ENCODE peak calls at places on chromosome 16, in eight cellular contexts. One of them, this sample, is unnamed.

GRCh38 chr16:56923481-56923880 is 8.5 kb upstream of the HERPUD1 start:
- DNase-seq in activated CD4-positive, alpha-beta memory T cell treated with anti-CD3 and anti-CD28 coated beads for 36 hours: no peak
- DNase-seq in COR-L47: no peak
- DNase-seq in hypothalamus: no peak
- DNase-seq in stimulated activated CD4-positive, alpha-beta T cell treated with anti-CD3 and anti-CD28 coated beads, TNF-alpha, amount 100 ng/mL, for 1 hour: no peak
- DNase-seq in progenitor cell of endocrine pancreas: no peak
- DNase-seq in cardiac muscle cell: peak
- DNase-seq in dorsolateral prefrontal cortex: no peak
- DNase-seq in this sample: no peak

GRCh38 chr16:87626401-87626800 is 24.1 kb downstream of the JPH3 start:
- DNase-seq in dorsolateral prefrontal cortex: no peak
- DNase-seq in activated CD4-positive, alpha-beta memory T cell treated with anti-CD3 and anti-CD28 coated beads for 36 hours: no peak
- DNase-seq in cardiac muscle cell: no peak
- DNase-seq in COR-L47: no peak
- DNase-seq in hypothalamus: no peak
- DNase-seq in progenitor cell of endocrine pancreas: no peak
- DNase-seq in stimulated activated CD4-positive, alpha-beta T cell treated with anti-CD3 and anti-CD28 coated beads, TNF-alpha, amount 100 ng/mL, for 1 hour: no peak
- DNase-seq in this sample: no peak

GRCh38 chr16:3606441-3606840 is 5.0 kb downstream of the SLX4 start:
- DNase-seq in dorsolateral prefrontal cortex: no peak
- DNase-seq in COR-L47: no peak
- DNase-seq in hypothalamus: no peak
- DNase-seq in progenitor cell of endocrine pancreas: no peak
- DNase-seq in stimulated activated CD4-positive, alpha-beta T cell treated with anti-CD3 and anti-CD28 coated beads, TNF-alpha, amount 100 ng/mL, for 1 hour: no peak
- DNase-seq in cardiac muscle cell: no peak
- DNase-seq in activated CD4-positive, alpha-beta memory T cell treated with anti-CD3 and anti-CD28 coated beads for 36 hours: no peak
- DNase-seq in this sample: no peak

GRCh38 chr16:66619534-66620418 is 15.3 kb downstream of the CMTM3 start:
- DNase-seq in COR-L47: no peak
- DNase-seq in stimulated activated CD4-positive, alpha-beta T cell treated with anti-CD3 and anti-CD28 coated beads, TNF-alpha, amount 100 ng/mL, for 1 hour: no peak
- DNase-seq in activated CD4-positive, alpha-beta memory T cell treated with anti-CD3 and anti-CD28 coated beads for 36 hours: no peak
- DNase-seq in dorsolateral prefrontal cortex: no peak
- DNase-seq in cardiac muscle cell: peak
- DNase-seq in progenitor cell of endocrine pancreas: no peak
- DNase-seq in hypothalamus: no peak
- DNase-seq in this sample: no peak

GRCh38 chr16:67860589-67861398 is 12.1 kb upstream of the EDC4 start:
- DNase-seq in COR-L47: no peak
- DNase-seq in progenitor cell of endocrine pancreas: no peak
- DNase-seq in cardiac muscle cell: no peak
- DNase-seq in hypothalamus: no peak
- DNase-seq in stimulated activated CD4-positive, alpha-beta T cell treated with anti-CD3 and anti-CD28 coated beads, TNF-alpha, amount 100 ng/mL, for 1 hour: no peak
- DNase-seq in dorsolateral prefrontal cortex: no peak
- DNase-seq in activated CD4-positive, alpha-beta memory T cell treated with anti-CD3 and anti-CD28 coated beads for 36 hours: no peak
- DNase-seq in this sample: no peak

GRCh38 chr16:23182675-23183485 is at the start of gene SCNN1G:
- DNase-seq in progenitor cell of endocrine pancreas: peak
- DNase-seq in stimulated activated CD4-positive, alpha-beta T cell treated with anti-CD3 and anti-CD28 coated beads, TNF-alpha, amount 100 ng/mL, for 1 hour: no peak
- DNase-seq in hypothalamus: no peak
- DNase-seq in dorsolateral prefrontal cortex: no peak
- DNase-seq in COR-L47: no peak
- DNase-seq in cardiac muscle cell: no peak
- DNase-seq in activated CD4-positive, alpha-beta memory T cell treated with anti-CD3 and anti-CD28 coated beads for 36 hours: peak
- DNase-seq in this sample: no peak

GRCh38 chr16:15843635-15844279 is 13.1 kb downstream of the MYH11 start:
- DNase-seq in activated CD4-positive, alpha-beta memory T cell treated with anti-CD3 and anti-CD28 coated beads for 36 hours: no peak
- DNase-seq in COR-L47: no peak
- DNase-seq in stimulated activated CD4-positive, alpha-beta T cell treated with anti-CD3 and anti-CD28 coated beads, TNF-alpha, amount 100 ng/mL, for 1 hour: no peak
- DNase-seq in dorsolateral prefrontal cortex: no peak
- DNase-seq in hypothalamus: no peak
- DNase-seq in progenitor cell of endocrine pancreas: no peak
- DNase-seq in cardiac muscle cell: no peak
- DNase-seq in this sample: no peak

GRCh38 chr16:70738083-70738977 is 52.5 kb upstream of the MTSS2 start:
- DNase-seq in hypothalamus: peak
- DNase-seq in activated CD4-positive, alpha-beta memory T cell treated with anti-CD3 and anti-CD28 coated beads for 36 hours: peak
- DNase-seq in progenitor cell of endocrine pancreas: no peak
- DNase-seq in cardiac muscle cell: peak
- DNase-seq in stimulated activated CD4-positive, alpha-beta T cell treated with anti-CD3 and anti-CD28 coated beads, TNF-alpha, amount 100 ng/mL, for 1 hour: no peak
- DNase-seq in COR-L47: no peak
- DNase-seq in dorsolateral prefrontal cortex: peak
- DNase-seq in this sample: peak

GRCh38 chr16:46743232-46743719 is 4.9 kb downstream of the MYLK3 start:
- DNase-seq in activated CD4-positive, alpha-beta memory T cell treated with anti-CD3 and anti-CD28 coated beads for 36 hours: no peak
- DNase-seq in COR-L47: no peak
- DNase-seq in dorsolateral prefrontal cortex: no peak
- DNase-seq in hypothalamus: no peak
- DNase-seq in cardiac muscle cell: peak
- DNase-seq in stimulated activated CD4-positive, alpha-beta T cell treated with anti-CD3 and anti-CD28 coated beads, TNF-alpha, amount 100 ng/mL, for 1 hour: no peak
- DNase-seq in progenitor cell of endocrine pancreas: no peak
- DNase-seq in this sample: peak

GRCh38 chr16:17552351-17552750 is 81.6 kb upstream of the XYLT1 start:
- DNase-seq in dorsolateral prefrontal cortex: no peak
- DNase-seq in activated CD4-positive, alpha-beta memory T cell treated with anti-CD3 and anti-CD28 coated beads for 36 hours: no peak
- DNase-seq in progenitor cell of endocrine pancreas: no peak
- DNase-seq in stimulated activated CD4-positive, alpha-beta T cell treated with anti-CD3 and anti-CD28 coated beads, TNF-alpha, amount 100 ng/mL, for 1 hour: no peak
- DNase-seq in COR-L47: no peak
- DNase-seq in hypothalamus: no peak
- DNase-seq in cardiac muscle cell: no peak
- DNase-seq in this sample: no peak

GRCh38 chr16:57134982-57135381 is 42.6 kb downstream of the CPNE2 start:
- DNase-seq in activated CD4-positive, alpha-beta memory T cell treated with anti-CD3 and anti-CD28 coated beads for 36 hours: peak
- DNase-seq in hypothalamus: no peak
- DNase-seq in dorsolateral prefrontal cortex: no peak
- DNase-seq in cardiac muscle cell: no peak
- DNase-seq in stimulated activated CD4-positive, alpha-beta T cell treated with anti-CD3 and anti-CD28 coated beads, TNF-alpha, amount 100 ng/mL, for 1 hour: no peak
- DNase-seq in COR-L47: peak
- DNase-seq in progenitor cell of endocrine pancreas: no peak
- DNase-seq in this sample: peak

GRCh38 chr16:54128629-54129230 is 157.9 kb downstream of the IRX3 start:
- DNase-seq in activated CD4-positive, alpha-beta memory T cell treated with anti-CD3 and anti-CD28 coated beads for 36 hours: no peak
- DNase-seq in progenitor cell of endocrine pancreas: no peak
- DNase-seq in dorsolateral prefrontal cortex: no peak
- DNase-seq in hypothalamus: no peak
- DNase-seq in COR-L47: no peak
- DNase-seq in stimulated activated CD4-positive, alpha-beta T cell treated with anti-CD3 and anti-CD28 coated beads, TNF-alpha, amount 100 ng/mL, for 1 hour: no peak
- DNase-seq in cardiac muscle cell: no peak
- DNase-seq in this sample: no peak

GRCh38 chr16:66226762-66227161 is 139.7 kb upstream of the CDH5 start:
- DNase-seq in activated CD4-positive, alpha-beta memory T cell treated with anti-CD3 and anti-CD28 coated beads for 36 hours: no peak
- DNase-seq in COR-L47: no peak
- DNase-seq in progenitor cell of endocrine pancreas: no peak
- DNase-seq in hypothalamus: no peak
- DNase-seq in cardiac muscle cell: no peak
- DNase-seq in dorsolateral prefrontal cortex: no peak
- DNase-seq in stimulated activated CD4-positive, alpha-beta T cell treated with anti-CD3 and anti-CD28 coated beads, TNF-alpha, amount 100 ng/mL, for 1 hour: no peak
- DNase-seq in this sample: no peak

GRCh38 chr16:1776672-1776955 is 3.7 kb upstream of the MRPS34 start:
- DNase-seq in dorsolateral prefrontal cortex: no peak
- DNase-seq in cardiac muscle cell: no peak
- DNase-seq in COR-L47: no peak
- DNase-seq in hypothalamus: no peak
- DNase-seq in stimulated activated CD4-positive, alpha-beta T cell treated with anti-CD3 and anti-CD28 coated beads, TNF-alpha, amount 100 ng/mL, for 1 hour: no peak
- DNase-seq in activated CD4-positive, alpha-beta memory T cell treated with anti-CD3 and anti-CD28 coated beads for 36 hours: no peak
- DNase-seq in progenitor cell of endocrine pancreas: no peak
- DNase-seq in this sample: no peak

GRCh38 chr16:78242231-78242630 is 142.8 kb downstream of the WWOX start:
- DNase-seq in dorsolateral prefrontal cortex: no peak
- DNase-seq in hypothalamus: no peak
- DNase-seq in activated CD4-positive, alpha-beta memory T cell treated with anti-CD3 and anti-CD28 coated beads for 36 hours: no peak
- DNase-seq in cardiac muscle cell: no peak
- DNase-seq in stimulated activated CD4-positive, alpha-beta T cell treated with anti-CD3 and anti-CD28 coated beads, TNF-alpha, amount 100 ng/mL, for 1 hour: no peak
- DNase-seq in COR-L47: no peak
- DNase-seq in progenitor cell of endocrine pancreas: no peak
- DNase-seq in this sample: no peak

GRCh38 chr16:73846292-73846849 is 450.2 kb upstream of the PSMD7 start:
- DNase-seq in activated CD4-positive, alpha-beta memory T cell treated with anti-CD3 and anti-CD28 coated beads for 36 hours: no peak
- DNase-seq in stimulated activated CD4-positive, alpha-beta T cell treated with anti-CD3 and anti-CD28 coated beads, TNF-alpha, amount 100 ng/mL, for 1 hour: no peak
- DNase-seq in hypothalamus: peak
- DNase-seq in dorsolateral prefrontal cortex: peak
- DNase-seq in cardiac muscle cell: no peak
- DNase-seq in COR-L47: no peak
- DNase-seq in progenitor cell of endocrine pancreas: no peak
- DNase-seq in this sample: no peak

GRCh38 chr16:30715777-30716445 is 16.9 kb downstream of the SRCAP start:
- DNase-seq in COR-L47: no peak
- DNase-seq in cardiac muscle cell: peak
- DNase-seq in activated CD4-positive, alpha-beta memory T cell treated with anti-CD3 and anti-CD28 coated beads for 36 hours: peak
- DNase-seq in dorsolateral prefrontal cortex: no peak
- DNase-seq in hypothalamus: no peak
- DNase-seq in progenitor cell of endocrine pancreas: no peak
- DNase-seq in stimulated activated CD4-positive, alpha-beta T cell treated with anti-CD3 and anti-CD28 coated beads, TNF-alpha, amount 100 ng/mL, for 1 hour: no peak
- DNase-seq in this sample: no peak

GRCh38 chr16:69561901-69562300 is 3.9 kb upstream of the NFAT5 start:
- DNase-seq in progenitor cell of endocrine pancreas: no peak
- DNase-seq in dorsolateral prefrontal cortex: no peak
- DNase-seq in activated CD4-positive, alpha-beta memory T cell treated with anti-CD3 and anti-CD28 coated beads for 36 hours: no peak
- DNase-seq in COR-L47: no peak
- DNase-seq in stimulated activated CD4-positive, alpha-beta T cell treated with anti-CD3 and anti-CD28 coated beads, TNF-alpha, amount 100 ng/mL, for 1 hour: no peak
- DNase-seq in cardiac muscle cell: no peak
- DNase-seq in hypothalamus: no peak
- DNase-seq in this sample: no peak

GRCh38 chr16:474420-475122 is 49.1 kb downstream of the RAB11FIP3 start:
- DNase-seq in progenitor cell of endocrine pancreas: no peak
- DNase-seq in COR-L47: no peak
- DNase-seq in cardiac muscle cell: peak
- DNase-seq in activated CD4-positive, alpha-beta memory T cell treated with anti-CD3 and anti-CD28 coated beads for 36 hours: no peak
- DNase-seq in dorsolateral prefrontal cortex: no peak
- DNase-seq in stimulated activated CD4-positive, alpha-beta T cell treated with anti-CD3 and anti-CD28 coated beads, TNF-alpha, amount 100 ng/mL, for 1 hour: no peak
- DNase-seq in hypothalamus: peak
- DNase-seq in this sample: no peak

GRCh38 chr16:28990375-28991040 is 5.7 kb downstream of the LAT start:
- DNase-seq in activated CD4-positive, alpha-beta memory T cell treated with anti-CD3 and anti-CD28 coated beads for 36 hours: peak
- DNase-seq in stimulated activated CD4-positive, alpha-beta T cell treated with anti-CD3 and anti-CD28 coated beads, TNF-alpha, amount 100 ng/mL, for 1 hour: peak
- DNase-seq in dorsolateral prefrontal cortex: no peak
- DNase-seq in cardiac muscle cell: no peak
- DNase-seq in progenitor cell of endocrine pancreas: no peak
- DNase-seq in COR-L47: no peak
- DNase-seq in hypothalamus: no peak
- DNase-seq in this sample: no peak

GRCh38 chr16:67173808-67174705 is 3.7 kb downstream of the NOL3 start:
- DNase-seq in activated CD4-positive, alpha-beta memory T cell treated with anti-CD3 and anti-CD28 coated beads for 36 hours: peak
- DNase-seq in COR-L47: peak
- DNase-seq in progenitor cell of endocrine pancreas: peak
- DNase-seq in stimulated activated CD4-positive, alpha-beta T cell treated with anti-CD3 and anti-CD28 coated beads, TNF-alpha, amount 100 ng/mL, for 1 hour: no peak
- DNase-seq in hypothalamus: peak
- DNase-seq in dorsolateral prefrontal cortex: peak
- DNase-seq in cardiac muscle cell: peak
- DNase-seq in this sample: peak

GRCh38 chr16:11497329-11497805 is 89.4 kb downstream of the LITAF start:
- DNase-seq in cardiac muscle cell: peak
- DNase-seq in hypothalamus: peak
- DNase-seq in activated CD4-positive, alpha-beta memory T cell treated with anti-CD3 and anti-CD28 coated beads for 36 hours: peak
- DNase-seq in stimulated activated CD4-positive, alpha-beta T cell treated with anti-CD3 and anti-CD28 coated beads, TNF-alpha, amount 100 ng/mL, for 1 hour: no peak
- DNase-seq in progenitor cell of endocrine pancreas: no peak
- DNase-seq in COR-L47: peak
- DNase-seq in dorsolateral prefrontal cortex: peak
- DNase-seq in this sample: peak

GRCh38 chr16:9415588-9415987 is 324.1 kb downstream of the HAPSTR1 start:
- DNase-seq in stimulated activated CD4-positive, alpha-beta T cell treated with anti-CD3 and anti-CD28 coated beads, TNF-alpha, amount 100 ng/mL, for 1 hour: no peak
- DNase-seq in COR-L47: no peak
- DNase-seq in activated CD4-positive, alpha-beta memory T cell treated with anti-CD3 and anti-CD28 coated beads for 36 hours: no peak
- DNase-seq in hypothalamus: no peak
- DNase-seq in progenitor cell of endocrine pancreas: no peak
- DNase-seq in cardiac muscle cell: no peak
- DNase-seq in dorsolateral prefrontal cortex: no peak
- DNase-seq in this sample: no peak

GRCh38 chr16:46632778-46633733 is 11.9 kb upstream of the SHCBP1 start:
- DNase-seq in COR-L47: no peak
- DNase-seq in activated CD4-positive, alpha-beta memory T cell treated with anti-CD3 and anti-CD28 coated beads for 36 hours: no peak
- DNase-seq in stimulated activated CD4-positive, alpha-beta T cell treated with anti-CD3 and anti-CD28 coated beads, TNF-alpha, amount 100 ng/mL, for 1 hour: no peak
- DNase-seq in progenitor cell of endocrine pancreas: peak
- DNase-seq in hypothalamus: no peak
- DNase-seq in dorsolateral prefrontal cortex: no peak
- DNase-seq in cardiac muscle cell: no peak
- DNase-seq in this sample: no peak

GRCh38 chr16:3485821-3486505 is 9.3 kb downstream of the C16orf90 start:
- DNase-seq in hypothalamus: no peak
- DNase-seq in progenitor cell of endocrine pancreas: no peak
- DNase-seq in stimulated activated CD4-positive, alpha-beta T cell treated with anti-CD3 and anti-CD28 coated beads, TNF-alpha, amount 100 ng/mL, for 1 hour: no peak
- DNase-seq in COR-L47: no peak
- DNase-seq in activated CD4-positive, alpha-beta memory T cell treated with anti-CD3 and anti-CD28 coated beads for 36 hours: no peak
- DNase-seq in dorsolateral prefrontal cortex: no peak
- DNase-seq in cardiac muscle cell: no peak
- DNase-seq in this sample: peak

GRCh38 chr16:76195648-76196047 is 81.6 kb upstream of the CNTNAP4 start:
- DNase-seq in dorsolateral prefrontal cortex: no peak
- DNase-seq in COR-L47: no peak
- DNase-seq in activated CD4-positive, alpha-beta memory T cell treated with anti-CD3 and anti-CD28 coated beads for 36 hours: no peak
- DNase-seq in hypothalamus: no peak
- DNase-seq in stimulated activated CD4-positive, alpha-beta T cell treated with anti-CD3 and anti-CD28 coated beads, TNF-alpha, amount 100 ng/mL, for 1 hour: no peak
- DNase-seq in progenitor cell of endocrine pancreas: no peak
- DNase-seq in cardiac muscle cell: no peak
- DNase-seq in this sample: no peak

GRCh38 chr16:66476328-66477027 is 49.4 kb downstream of the BEAN1 start:
- DNase-seq in hypothalamus: no peak
- DNase-seq in progenitor cell of endocrine pancreas: no peak
- DNase-seq in COR-L47: no peak
- DNase-seq in activated CD4-positive, alpha-beta memory T cell treated with anti-CD3 and anti-CD28 coated beads for 36 hours: peak
- DNase-seq in stimulated activated CD4-positive, alpha-beta T cell treated with anti-CD3 and anti-CD28 coated beads, TNF-alpha, amount 100 ng/mL, for 1 hour: no peak
- DNase-seq in dorsolateral prefrontal cortex: no peak
- DNase-seq in cardiac muscle cell: peak
- DNase-seq in this sample: no peak

GRCh38 chr16:57194512-57194911 is 8.4 kb downstream of the RSPRY1 start:
- DNase-seq in cardiac muscle cell: peak
- DNase-seq in progenitor cell of endocrine pancreas: no peak
- DNase-seq in COR-L47: no peak
- DNase-seq in stimulated activated CD4-positive, alpha-beta T cell treated with anti-CD3 and anti-CD28 coated beads, TNF-alpha, amount 100 ng/mL, for 1 hour: no peak
- DNase-seq in dorsolateral prefrontal cortex: no peak
- DNase-seq in activated CD4-positive, alpha-beta memory T cell treated with anti-CD3 and anti-CD28 coated beads for 36 hours: no peak
- DNase-seq in hypothalamus: no peak
- DNase-seq in this sample: no peak

GRCh38 chr16:31228206-31228605 is 11.3 kb upstream of the PYDC1 start:
- DNase-seq in dorsolateral prefrontal cortex: no peak
- DNase-seq in stimulated activated CD4-positive, alpha-beta T cell treated with anti-CD3 and anti-CD28 coated beads, TNF-alpha, amount 100 ng/mL, for 1 hour: no peak
- DNase-seq in cardiac muscle cell: no peak
- DNase-seq in COR-L47: no peak
- DNase-seq in activated CD4-positive, alpha-beta memory T cell treated with anti-CD3 and anti-CD28 coated beads for 36 hours: no peak
- DNase-seq in progenitor cell of endocrine pancreas: no peak
- DNase-seq in hypothalamus: no peak
- DNase-seq in this sample: peak

GRCh38 chr16:86199182-86199581 is 300.2 kb downstream of the IRF8 start:
- DNase-seq in cardiac muscle cell: no peak
- DNase-seq in hypothalamus: no peak
- DNase-seq in activated CD4-positive, alpha-beta memory T cell treated with anti-CD3 and anti-CD28 coated beads for 36 hours: no peak
- DNase-seq in dorsolateral prefrontal cortex: no peak
- DNase-seq in progenitor cell of endocrine pancreas: no peak
- DNase-seq in COR-L47: no peak
- DNase-seq in stimulated activated CD4-positive, alpha-beta T cell treated with anti-CD3 and anti-CD28 coated beads, TNF-alpha, amount 100 ng/mL, for 1 hour: no peak
- DNase-seq in this sample: no peak

GRCh38 chr16:1613728-1614225 is 1.6 kb downstream of the CRAMP1 start:
- DNase-seq in progenitor cell of endocrine pancreas: no peak
- DNase-seq in dorsolateral prefrontal cortex: no peak
- DNase-seq in activated CD4-positive, alpha-beta memory T cell treated with anti-CD3 and anti-CD28 coated beads for 36 hours: peak
- DNase-seq in COR-L47: no peak
- DNase-seq in stimulated activated CD4-positive, alpha-beta T cell treated with anti-CD3 and anti-CD28 coated beads, TNF-alpha, amount 100 ng/mL, for 1 hour: no peak
- DNase-seq in hypothalamus: no peak
- DNase-seq in cardiac muscle cell: peak
- DNase-seq in this sample: peak

GRCh38 chr16:78060295-78060694 is 37.9 kb downstream of the CLEC3A start:
- DNase-seq in COR-L47: no peak
- DNase-seq in activated CD4-positive, alpha-beta memory T cell treated with anti-CD3 and anti-CD28 coated beads for 36 hours: no peak
- DNase-seq in hypothalamus: no peak
- DNase-seq in progenitor cell of endocrine pancreas: no peak
- DNase-seq in cardiac muscle cell: no peak
- DNase-seq in dorsolateral prefrontal cortex: no peak
- DNase-seq in stimulated activated CD4-positive, alpha-beta T cell treated with anti-CD3 and anti-CD28 coated beads, TNF-alpha, amount 100 ng/mL, for 1 hour: no peak
- DNase-seq in this sample: no peak